ENCODE peak calls at places on chromosome 3, in ten cellular contexts. U is cardiac muscle cell; N is uterus; A is sigmoid colon; S is adrenal gland; B is neuronal stem cell; W is right atrium auricular region; H is naive thymus-derived CD4-positive, alpha-beta T cell; Q is mesendoderm; Y is gastrocnemius medialis. P is an unnamed sample. For H3K4me1, the result is how much of the 10 kb centered on the place peaks cover.

GRCh38 chr3:144754076-144754783 is 782.6 kb downstream of the DIPK2A start:
- DNase-seq in U (no peak), N (no peak), A (no peak), S (no peak), B (no peak), W (no peak), H (no peak), Q (no peak), Y (no peak), P (no peak)

GRCh38 chr3:160225181-160226025 is at the start of gene C3orf80:
- DNase-seq in U (peak), N (no peak), A (peak), S (peak), B (peak), W (no peak), H (no peak), Q (peak), Y (no peak), P (no peak)

GRCh38 chr3:187900961-187901755 is 155.9 kb upstream of the BCL6 start:
- DNase-seq in U (no peak), N (no peak), A (no peak), S (no peak), B (no peak), W (no peak), H (no peak), Q (no peak), Y (no peak), P (no peak)

GRCh38 chr3:127006781-127007436 is 24.0 kb downstream of the PLXNA1 start:
- DNase-seq in U (no peak), N (no peak), A (no peak), S (peak), B (no peak), W (no peak), H (no peak), Q (no peak), Y (no peak), P (no peak)

GRCh38 chr3:58164916-58165821 is 45.6 kb downstream of the DNASE1L3 start:
- DNase-seq in U (peak), N (peak), A (peak), S (no peak), B (peak), W (no peak), H (no peak), Q (peak), Y (no peak), P (peak)

GRCh38 chr3:153438275-153438674 is 276.2 kb downstream of the RAP2B start:
- DNase-seq in U (no peak), N (no peak), A (no peak), S (no peak), B (no peak), W (no peak), H (no peak), Q (peak), Y (no peak), P (no peak)

GRCh38 chr3:155283092-155284056 is 10.1 kb downstream of the STRIT1 start:
- DNase-seq in U (no peak), N (no peak), A (no peak), S (no peak), B (no peak), W (no peak), H (no peak), Q (no peak), Y (no peak), P (no peak)

GRCh38 chr3:11290743-11291680 is 18.8 kb downstream of the ATG7 start:
- DNase-seq in U (no peak), N (no peak), A (no peak), S (peak), B (no peak), W (no peak), H (peak), Q (no peak), Y (no peak), P (no peak)

GRCh38 chr3:72887723-72888545 is at the start of gene GXYLT2:
- DNase-seq in U (peak), N (peak), A (peak), S (peak), B (peak), W (peak), H (no peak), Q (peak), Y (peak), P (peak)

GRCh38 chr3:42975456-42975855 is 3.7 kb upstream of the GASK1A start:
- DNase-seq in U (no peak), N (no peak), A (no peak), S (no peak), B (no peak), W (no peak), H (no peak), Q (no peak), Y (no peak), P (no peak)

GRCh38 chr3:194497799-194498575 is 11.2 kb upstream of the ATP13A3 start:
- DNase-seq in U (no peak), N (no peak), A (no peak), S (peak), B (no peak), W (peak), H (no peak), Q (no peak), Y (peak), P (peak)

GRCh38 chr3:133965033-133965570 is 64.6 kb downstream of the SLCO2A1 start:
- DNase-seq in U (no peak), N (no peak), A (peak), S (no peak), B (no peak), W (no peak), H (no peak), Q (no peak), Y (no peak), P (no peak)

GRCh38 chr3:110248666-110249065 is 823.0 kb upstream of the NECTIN3 start:
- DNase-seq in U (no peak), N (no peak), A (no peak), S (no peak), B (no peak), W (no peak), H (no peak), Q (no peak), Y (no peak), P (no peak)

GRCh38 chr3:37163262-37164020 is 10.9 kb downstream of the LRRFIP2 start:
- DNase-seq in U (no peak), N (no peak), A (no peak), S (no peak), B (no peak), W (no peak), H (no peak), Q (peak), Y (no peak), P (peak)

GRCh38 chr3:56001537-56001936 is 466.7 kb downstream of the ERC2 start:
- DNase-seq in U (no peak), N (no peak), A (no peak), S (no peak), B (no peak), W (no peak), H (no peak), Q (no peak), Y (no peak), P (no peak)

GRCh38 chr3:43742935-43743334 is 52.2 kb downstream of the ABHD5 start:
- DNase-seq in U (no peak), N (no peak), A (no peak), S (peak), B (no peak), W (no peak), H (no peak), Q (no peak), Y (no peak), P (no peak)

GRCh38 chr3:100710355-100711198 is 1.3 kb downstream of the TFG start:
- DNase-seq in U (peak), N (no peak), A (no peak), S (peak), B (peak), W (no peak), H (peak), Q (peak), Y (peak), P (peak)

GRCh38 chr3:147572970-147573340 is 163.8 kb downstream of the ZIC1 start:
- DNase-seq in U (no peak), N (no peak), A (no peak), S (no peak), B (no peak), W (no peak), H (no peak), Q (no peak), Y (no peak), P (no peak)

GRCh38 chr3:140447991-140448390 is 229.9 kb upstream of the TRIM42 start:
- DNase-seq in U (no peak), N (no peak), A (no peak), S (no peak), B (no peak), W (no peak), H (no peak), Q (no peak), Y (no peak), P (no peak)

GRCh38 chr3:190048831-190049541 is 71.7 kb downstream of the P3H2 start:
- DNase-seq in U (no peak), N (peak), A (no peak), S (peak), B (no peak), W (no peak), H (no peak), Q (no peak), Y (no peak), P (no peak)

GRCh38 chr3:165607221-165607620 is 230.0 kb downstream of the BCHE start:
- DNase-seq in U (no peak), N (no peak), A (no peak), S (no peak), B (no peak), W (no peak), H (no peak), Q (no peak), Y (no peak), P (no peak)

GRCh38 chr3:71582612-71583568 is 638 bp downstream of the FOXP1 start:
- DNase-seq in U (peak), N (peak), A (peak), S (peak), B (peak), W (peak), H (peak), Q (peak), Y (peak), P (peak)

GRCh38 chr3:73765878-73766564 is 141.3 kb upstream of the PDZRN3 start:
- DNase-seq in U (no peak), N (no peak), A (no peak), S (no peak), B (no peak), W (no peak), H (no peak), Q (no peak), Y (no peak), P (no peak)

GRCh38 chr3:68936855-68937254 is 4.5 kb upstream of the TAFA4 start:
- DNase-seq in U (no peak), N (no peak), A (no peak), S (no peak), B (no peak), W (no peak), H (no peak), Q (no peak), Y (no peak), P (no peak)

GRCh38 chr3:117349566-117349965 is 640.0 kb downstream of the TUSC7 start:
- DNase-seq in U (no peak), N (no peak), A (no peak), S (no peak), B (no peak), W (no peak), H (no peak), Q (no peak), Y (no peak), P (no peak)

GRCh38 chr3:59273976-59274375 is 224.2 kb upstream of the CFAP20DC start:
- DNase-seq in U (no peak), N (no peak), A (no peak), S (no peak), B (no peak), W (no peak), H (no peak), Q (no peak), Y (no peak), P (no peak)

GRCh38 chr3:16048435-16049318 is 125.8 kb upstream of the GALNT15 start:
- DNase-seq in U (peak), N (peak), A (peak), S (peak), B (peak), W (no peak), H (peak), Q (peak), Y (peak), P (peak)

GRCh38 chr3:5330152-5330810 is 142.8 kb downstream of the EDEM1 start:
- DNase-seq in U (no peak), N (no peak), A (no peak), S (no peak), B (no peak), W (no peak), H (no peak), Q (no peak), Y (no peak), P (no peak)

GRCh38 chr3:156802827-156803606 is 23.1 kb upstream of the LEKR1 start:
- DNase-seq in U (no peak), N (no peak), A (no peak), S (no peak), B (no peak), W (no peak), H (no peak), Q (peak), Y (no peak), P (no peak)

GRCh38 chr3:52155912-52156311 is 1.7 kb upstream of the POC1A start:
- DNase-seq in U (no peak), N (no peak), A (peak), S (no peak), B (no peak), W (no peak), H (no peak), Q (no peak), Y (no peak), P (no peak)

GRCh38 chr3:42588625-42589024 is 2.0 kb upstream of the SS18L2 start:
- DNase-seq in U (no peak), N (no peak), A (no peak), S (no peak), B (no peak), W (no peak), H (no peak), Q (no peak), Y (no peak), P (no peak)

GRCh38 chr3:178850452-178851166 is 221.0 kb downstream of the ZMAT3 start:
- DNase-seq in U (no peak), N (no peak), A (no peak), S (no peak), B (no peak), W (no peak), H (no peak), Q (peak), Y (no peak), P (no peak)
- H3K4me1 ChIP-seq in U (under half), N (under half), A (under half), S (under half), B (under half), W (under half), H (under half), Q (under half), Y (under half), P (under half)

GRCh38 chr3:152382312-152383135 is 113.8 kb downstream of the MBNL1 start:
- DNase-seq in U (no peak), N (no peak), A (no peak), S (no peak), B (no peak), W (no peak), H (no peak), Q (no peak), Y (no peak), P (no peak)

GRCh38 chr3:152381881-152382295 is 113.2 kb downstream of the MBNL1 start:
- DNase-seq in U (no peak), N (no peak), A (no peak), S (no peak), B (no peak), W (no peak), H (no peak), Q (no peak), Y (no peak), P (no peak)

GRCh38 chr3:152379415-152380042 is 110.8 kb downstream of the MBNL1 start:
- DNase-seq in U (no peak), N (no peak), A (no peak), S (no peak), B (no peak), W (no peak), H (no peak), Q (no peak), Y (no peak), P (no peak)

GRCh38 chr3:152377184-152377570 is 108.4 kb downstream of the MBNL1 start:
- DNase-seq in U (no peak), N (no peak), A (no peak), S (no peak), B (no peak), W (no peak), H (no peak), Q (no peak), Y (no peak), P (no peak)

DNA sequence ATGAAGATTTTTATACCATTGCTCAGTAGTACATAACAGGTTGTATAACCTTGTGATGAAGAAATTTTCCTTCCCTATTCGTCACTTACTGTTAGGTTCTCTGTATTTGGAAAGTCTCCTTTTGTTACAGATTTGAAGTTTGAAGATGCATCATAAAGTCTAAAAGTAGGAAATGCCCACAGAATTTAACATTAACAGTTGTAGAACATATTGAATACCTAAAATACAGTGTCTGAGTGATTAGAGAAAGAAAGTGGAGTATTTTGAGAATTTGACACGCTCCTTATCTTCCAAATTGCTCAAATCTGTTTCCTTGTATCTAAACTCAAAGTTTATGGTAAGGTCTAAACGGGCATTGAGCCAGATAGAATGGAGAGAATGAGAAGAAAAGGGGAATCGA is 111.3 kb downstream of the MBNL1 start:
- DNase-seq in U (no peak), N (no peak), A (no peak), S (no peak), B (no peak), W (no peak), H (no peak), Q (no peak), Y (no peak), P (no peak)
- H3K4me1 ChIP-seq in U (under half), N (under half), A (under half), S (under half), B (under half), W (half or more), H (half or more), Q (under half), Y (half or more), P (under half)

GRCh38 chr3:101829066-101829830 is 20.1 kb upstream of the NFKBIZ start:
- DNase-seq in U (no peak), N (peak), A (peak), S (peak), B (no peak), W (peak), H (peak), Q (no peak), Y (peak), P (peak)
- H3K4me1 ChIP-seq in U (under half), N (under half), A (under half), S (under half), B (under half), W (under half), H (under half), Q (under half), Y (under half), P (under half)

GRCh38 chr3:82085811-82086475 is 324.5 kb upstream of the GBE1 start:
- DNase-seq in U (no peak), N (no peak), A (no peak), S (no peak), B (no peak), W (no peak), H (no peak), Q (no peak), Y (no peak), P (no peak)
- H3K4me1 ChIP-seq in U (under half), N (under half), A (under half), S (under half), B (under half), W (under half), H (under half), Q (under half), Y (under half), P (under half)

DNA sequence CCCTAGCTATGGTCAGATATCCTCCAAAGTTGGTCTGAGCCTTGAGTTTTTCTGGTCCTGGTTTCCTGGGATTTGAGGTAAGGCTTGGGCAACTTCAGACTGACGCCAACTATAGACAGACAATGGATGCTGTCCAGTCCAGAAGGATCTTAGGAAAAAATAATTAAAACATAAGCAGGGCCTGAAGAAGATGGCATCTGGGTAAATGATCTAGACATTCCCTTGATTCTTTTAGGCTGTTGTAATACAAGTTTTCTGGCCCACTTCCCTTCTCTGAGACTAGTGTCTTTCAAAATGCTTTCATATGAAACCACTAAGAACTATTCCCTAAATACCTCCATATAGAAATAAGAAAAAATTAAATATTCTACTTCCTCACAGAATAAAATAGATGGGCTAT is 47.6 kb upstream of the PLXND1 start:
- DNase-seq in U (no peak), N (no peak), A (no peak), S (no peak), B (no peak), W (no peak), H (no peak), Q (no peak), Y (no peak), P (no peak)
- H3K4me1 ChIP-seq in U (under half), N (under half), A (under half), S (under half), B (under half), W (under half), H (under half), Q (under half), Y (half or more), P (under half)

DNA sequence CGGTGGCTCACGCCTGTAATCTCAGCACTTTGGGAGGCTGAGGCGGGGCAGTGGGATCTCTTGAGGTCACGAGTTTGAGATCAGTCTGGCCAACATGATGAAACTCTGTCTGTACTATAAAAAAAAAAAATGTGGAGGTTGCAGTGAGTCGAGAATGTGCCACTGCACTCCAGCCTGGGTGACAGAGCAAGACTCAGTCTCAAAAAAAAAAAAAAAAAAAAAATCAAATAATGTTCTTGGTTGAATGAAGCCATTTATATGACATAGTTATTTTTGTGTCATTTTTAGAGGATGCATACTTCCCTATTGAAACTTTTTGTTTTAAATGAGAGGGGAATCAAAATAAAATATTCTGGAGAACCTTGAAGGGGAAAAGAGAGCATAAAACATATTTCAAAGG is 3.1 kb downstream of the HMCES start:
- DNase-seq in U (no peak), N (no peak), A (no peak), S (no peak), B (no peak), W (no peak), H (no peak), Q (no peak), Y (no peak), P (no peak)
- H3K4me1 ChIP-seq in U (under half), N (under half), A (under half), S (under half), B (under half), W (under half), H (under half), Q (under half), Y (under half), P (under half)

GRCh38 chr3:14414841-14415464 is 12.5 kb downstream of the SLC6A6 start:
- DNase-seq in U (no peak), N (no peak), A (no peak), S (no peak), B (no peak), W (no peak), H (no peak), Q (no peak), Y (no peak), P (no peak)
- H3K4me1 ChIP-seq in U (under half), N (under half), A (under half), S (half or more), B (under half), W (under half), H (under half), Q (under half), Y (under half), P (under half)